ENCODE peak calls at places on chromosomes 13 and 19, in six cellular contexts. One of them, this sample, is unnamed.

GRCh38 chr19:14683439-14683838 is 6.4 kb upstream of the ZNF333 start:
- DNase-seq in stimulated activated naive CD8-positive, alpha-beta T cell treated with anti-CD3 and anti-CD28 coated beads, Interleukin-15, Interleukin-2, amounts not matched to agents 100 U/mL and 50 U/mL, for 24 hours: no peak
- DNase-seq in ascending aorta: no peak
- DNase-seq in hepatic stellate cell: no peak
- DNase-seq in SK-N-SH: no peak
- DNase-seq in BJ: no peak
- DNase-seq in this sample: no peak

GRCh38 chr13:61880576-61881283 is 465.1 kb upstream of the PCDH20 start:
- DNase-seq in SK-N-SH: peak
- DNase-seq in stimulated activated naive CD8-positive, alpha-beta T cell treated with anti-CD3 and anti-CD28 coated beads, Interleukin-15, Interleukin-2, amounts not matched to agents 100 U/mL and 50 U/mL, for 24 hours: no peak
- DNase-seq in hepatic stellate cell: no peak
- DNase-seq in BJ: no peak
- DNase-seq in ascending aorta: no peak
- DNase-seq in this sample: peak

GRCh38 chr19:54415208-54415900 is at the start of gene TTYH1:
- DNase-seq in SK-N-SH: peak
- DNase-seq in stimulated activated naive CD8-positive, alpha-beta T cell treated with anti-CD3 and anti-CD28 coated beads, Interleukin-15, Interleukin-2, amounts not matched to agents 100 U/mL and 50 U/mL, for 24 hours: peak
- DNase-seq in hepatic stellate cell: peak
- DNase-seq in ascending aorta: no peak
- DNase-seq in BJ: no peak
- DNase-seq in this sample: no peak

GRCh38 chr13:31119966-31120733 is 41.6 kb downstream of the HSPH1 start:
- DNase-seq in stimulated activated naive CD8-positive, alpha-beta T cell treated with anti-CD3 and anti-CD28 coated beads, Interleukin-15, Interleukin-2, amounts not matched to agents 100 U/mL and 50 U/mL, for 24 hours: no peak
- DNase-seq in hepatic stellate cell: no peak
- DNase-seq in SK-N-SH: no peak
- DNase-seq in ascending aorta: no peak
- DNase-seq in BJ: no peak
- DNase-seq in this sample: no peak

GRCh38 chr13:99496322-99497142 is 4.7 kb upstream of the TM9SF2 start:
- DNase-seq in BJ: no peak
- DNase-seq in ascending aorta: peak
- DNase-seq in stimulated activated naive CD8-positive, alpha-beta T cell treated with anti-CD3 and anti-CD28 coated beads, Interleukin-15, Interleukin-2, amounts not matched to agents 100 U/mL and 50 U/mL, for 24 hours: peak
- DNase-seq in hepatic stellate cell: no peak
- DNase-seq in SK-N-SH: no peak
- DNase-seq in this sample: peak

GRCh38 chr19:1001538-1002166 is 1.4 kb downstream of the GRIN3B start:
- DNase-seq in stimulated activated naive CD8-positive, alpha-beta T cell treated with anti-CD3 and anti-CD28 coated beads, Interleukin-15, Interleukin-2, amounts not matched to agents 100 U/mL and 50 U/mL, for 24 hours: peak
- DNase-seq in hepatic stellate cell: peak
- DNase-seq in ascending aorta: no peak
- DNase-seq in BJ: no peak
- DNase-seq in SK-N-SH: peak
- DNase-seq in this sample: peak

GRCh38 chr13:30074955-30075614 is 224.7 kb upstream of the UBL3 start:
- DNase-seq in BJ: no peak
- DNase-seq in ascending aorta: no peak
- DNase-seq in stimulated activated naive CD8-positive, alpha-beta T cell treated with anti-CD3 and anti-CD28 coated beads, Interleukin-15, Interleukin-2, amounts not matched to agents 100 U/mL and 50 U/mL, for 24 hours: no peak
- DNase-seq in SK-N-SH: no peak
- DNase-seq in hepatic stellate cell: no peak
- DNase-seq in this sample: no peak

GRCh38 chr19:53519431-53519830 is 18.5 kb upstream of the ZNF331 start:
- DNase-seq in ascending aorta: no peak
- DNase-seq in SK-N-SH: no peak
- DNase-seq in stimulated activated naive CD8-positive, alpha-beta T cell treated with anti-CD3 and anti-CD28 coated beads, Interleukin-15, Interleukin-2, amounts not matched to agents 100 U/mL and 50 U/mL, for 24 hours: no peak
- DNase-seq in hepatic stellate cell: no peak
- DNase-seq in BJ: no peak
- DNase-seq in this sample: no peak

GRCh38 chr19:45613926-45614725 is 12.1 kb upstream of the GPR4 start:
- DNase-seq in BJ: peak
- DNase-seq in ascending aorta: no peak
- DNase-seq in SK-N-SH: no peak
- DNase-seq in hepatic stellate cell: peak
- DNase-seq in stimulated activated naive CD8-positive, alpha-beta T cell treated with anti-CD3 and anti-CD28 coated beads, Interleukin-15, Interleukin-2, amounts not matched to agents 100 U/mL and 50 U/mL, for 24 hours: peak
- DNase-seq in this sample: peak

GRCh38 chr13:68908879-68909278 is 1198.7 kb upstream of the ATXN8OS start:
- DNase-seq in hepatic stellate cell: no peak
- DNase-seq in SK-N-SH: no peak
- DNase-seq in BJ: no peak
- DNase-seq in stimulated activated naive CD8-positive, alpha-beta T cell treated with anti-CD3 and anti-CD28 coated beads, Interleukin-15, Interleukin-2, amounts not matched to agents 100 U/mL and 50 U/mL, for 24 hours: no peak
- DNase-seq in ascending aorta: no peak
- DNase-seq in this sample: no peak

GRCh38 chr13:51122868-51123267 is 11.8 kb upstream of the C13orf42 start:
- DNase-seq in BJ: no peak
- DNase-seq in hepatic stellate cell: no peak
- DNase-seq in ascending aorta: no peak
- DNase-seq in stimulated activated naive CD8-positive, alpha-beta T cell treated with anti-CD3 and anti-CD28 coated beads, Interleukin-15, Interleukin-2, amounts not matched to agents 100 U/mL and 50 U/mL, for 24 hours: peak
- DNase-seq in SK-N-SH: no peak
- DNase-seq in this sample: no peak

GRCh38 chr19:39160523-39160861 is 34.9 kb downstream of the PAK4 start:
- DNase-seq in SK-N-SH: no peak
- DNase-seq in stimulated activated naive CD8-positive, alpha-beta T cell treated with anti-CD3 and anti-CD28 coated beads, Interleukin-15, Interleukin-2, amounts not matched to agents 100 U/mL and 50 U/mL, for 24 hours: no peak
- DNase-seq in hepatic stellate cell: no peak
- DNase-seq in ascending aorta: no peak
- DNase-seq in BJ: no peak
- DNase-seq in this sample: peak

GRCh38 chr13:50222569-50223332 is 207.5 kb downstream of the KCNRG start:
- DNase-seq in SK-N-SH: no peak
- DNase-seq in stimulated activated naive CD8-positive, alpha-beta T cell treated with anti-CD3 and anti-CD28 coated beads, Interleukin-15, Interleukin-2, amounts not matched to agents 100 U/mL and 50 U/mL, for 24 hours: no peak
- DNase-seq in ascending aorta: peak
- DNase-seq in hepatic stellate cell: peak
- DNase-seq in BJ: peak
- DNase-seq in this sample: no peak

GRCh38 chr13:111342716-111343115 is 22.3 kb downstream of the TEX29 start:
- DNase-seq in ascending aorta: no peak
- DNase-seq in SK-N-SH: no peak
- DNase-seq in stimulated activated naive CD8-positive, alpha-beta T cell treated with anti-CD3 and anti-CD28 coated beads, Interleukin-15, Interleukin-2, amounts not matched to agents 100 U/mL and 50 U/mL, for 24 hours: no peak
- DNase-seq in hepatic stellate cell: no peak
- DNase-seq in BJ: no peak
- DNase-seq in this sample: no peak

GRCh38 chr13:33483471-33483870 is 197.9 kb upstream of the STARD13 start:
- DNase-seq in ascending aorta: no peak
- DNase-seq in hepatic stellate cell: no peak
- DNase-seq in SK-N-SH: no peak
- DNase-seq in BJ: no peak
- DNase-seq in stimulated activated naive CD8-positive, alpha-beta T cell treated with anti-CD3 and anti-CD28 coated beads, Interleukin-15, Interleukin-2, amounts not matched to agents 100 U/mL and 50 U/mL, for 24 hours: no peak
- DNase-seq in this sample: no peak

This sample was measured in endothelial cell of umbilical vein.